ENCODE peak calls at places on chromosomes 5 and 9, in ten cellular contexts. One of them, this sample, is unnamed.

GRCh38 chr9:22050924-22051323 is 41.8 kb upstream of the CDKN2B start:
- DNase-seq in adrenal gland: no peak
- DNase-seq in amniotic epithelial cell: no peak
- DNase-seq in stimulated activated CD8-positive, alpha-beta memory T cell treated with anti-CD3 and anti-CD28 coated beads, Interleukin-7, amount 100 ng/mL, for 1 hour: no peak
- DNase-seq in skeletal muscle cell: no peak
- DNase-seq in substantia nigra: no peak
- DNase-seq in endothelial cell: no peak
- DNase-seq in lung microvascular endothelial cell: peak
- DNase-seq in osteocyte: no peak
- DNase-seq in adipocyte: no peak
- DNase-seq in this sample: no peak

GRCh38 chr5:135829681-135830383 is 4.6 kb upstream of the SLC25A48 start:
- DNase-seq in adrenal gland: peak
- DNase-seq in amniotic epithelial cell: peak
- DNase-seq in stimulated activated CD8-positive, alpha-beta memory T cell treated with anti-CD3 and anti-CD28 coated beads, Interleukin-7, amount 100 ng/mL, for 1 hour: no peak
- DNase-seq in skeletal muscle cell: no peak
- DNase-seq in substantia nigra: peak
- DNase-seq in endothelial cell: peak
- DNase-seq in lung microvascular endothelial cell: peak
- DNase-seq in osteocyte: peak
- DNase-seq in adipocyte: peak
- DNase-seq in this sample: peak

GRCh38 chr9:3359048-3359692 is 166.6 kb downstream of the RFX3 start:
- DNase-seq in adrenal gland: no peak
- DNase-seq in amniotic epithelial cell: no peak
- DNase-seq in stimulated activated CD8-positive, alpha-beta memory T cell treated with anti-CD3 and anti-CD28 coated beads, Interleukin-7, amount 100 ng/mL, for 1 hour: no peak
- DNase-seq in skeletal muscle cell: no peak
- DNase-seq in substantia nigra: no peak
- DNase-seq in endothelial cell: no peak
- DNase-seq in lung microvascular endothelial cell: no peak
- DNase-seq in osteocyte: no peak
- DNase-seq in adipocyte: no peak
- DNase-seq in this sample: no peak

GRCh38 chr9:125240649-125240999 is 519 bp downstream of the HSPA5 start:
- DNase-seq in adrenal gland: peak
- DNase-seq in amniotic epithelial cell: peak
- DNase-seq in stimulated activated CD8-positive, alpha-beta memory T cell treated with anti-CD3 and anti-CD28 coated beads, Interleukin-7, amount 100 ng/mL, for 1 hour: peak
- DNase-seq in skeletal muscle cell: no peak
- DNase-seq in substantia nigra: no peak
- DNase-seq in endothelial cell: peak
- DNase-seq in lung microvascular endothelial cell: no peak
- DNase-seq in osteocyte: no peak
- DNase-seq in adipocyte: peak
- DNase-seq in this sample: no peak

GRCh38 chr5:131783874-131784273 is 12.9 kb downstream of the FNIP1 start:
- DNase-seq in adrenal gland: no peak
- DNase-seq in amniotic epithelial cell: no peak
- DNase-seq in stimulated activated CD8-positive, alpha-beta memory T cell treated with anti-CD3 and anti-CD28 coated beads, Interleukin-7, amount 100 ng/mL, for 1 hour: no peak
- DNase-seq in skeletal muscle cell: no peak
- DNase-seq in substantia nigra: no peak
- DNase-seq in endothelial cell: no peak
- DNase-seq in lung microvascular endothelial cell: no peak
- DNase-seq in osteocyte: no peak
- DNase-seq in adipocyte: no peak
- DNase-seq in this sample: no peak

GRCh38 chr5:29811914-29812679 is 1381.4 kb upstream of the CDH6 start:
- DNase-seq in adrenal gland: no peak
- DNase-seq in amniotic epithelial cell: no peak
- DNase-seq in stimulated activated CD8-positive, alpha-beta memory T cell treated with anti-CD3 and anti-CD28 coated beads, Interleukin-7, amount 100 ng/mL, for 1 hour: no peak
- DNase-seq in skeletal muscle cell: no peak
- DNase-seq in substantia nigra: no peak
- DNase-seq in endothelial cell: no peak
- DNase-seq in lung microvascular endothelial cell: no peak
- DNase-seq in osteocyte: no peak
- DNase-seq in adipocyte: no peak
- DNase-seq in this sample: no peak

GRCh38 chr9:23769307-23769935 is 56.6 kb downstream of the ELAVL2 start:
- DNase-seq in adrenal gland: no peak
- DNase-seq in amniotic epithelial cell: no peak
- DNase-seq in stimulated activated CD8-positive, alpha-beta memory T cell treated with anti-CD3 and anti-CD28 coated beads, Interleukin-7, amount 100 ng/mL, for 1 hour: no peak
- DNase-seq in skeletal muscle cell: peak
- DNase-seq in substantia nigra: no peak
- DNase-seq in endothelial cell: no peak
- DNase-seq in lung microvascular endothelial cell: no peak
- DNase-seq in osteocyte: no peak
- DNase-seq in adipocyte: peak
- DNase-seq in this sample: no peak

GRCh38 chr5:137667341-137667740 is 68.5 kb downstream of the KLHL3 start:
- DNase-seq in adrenal gland: no peak
- DNase-seq in amniotic epithelial cell: no peak
- DNase-seq in stimulated activated CD8-positive, alpha-beta memory T cell treated with anti-CD3 and anti-CD28 coated beads, Interleukin-7, amount 100 ng/mL, for 1 hour: no peak
- DNase-seq in skeletal muscle cell: no peak
- DNase-seq in substantia nigra: no peak
- DNase-seq in endothelial cell: no peak
- DNase-seq in lung microvascular endothelial cell: no peak
- DNase-seq in osteocyte: no peak
- DNase-seq in adipocyte: no peak
- DNase-seq in this sample: no peak

GRCh38 chr9:74555015-74555414 is 57.9 kb downstream of the RORB start:
- DNase-seq in adrenal gland: peak
- DNase-seq in amniotic epithelial cell: no peak
- DNase-seq in stimulated activated CD8-positive, alpha-beta memory T cell treated with anti-CD3 and anti-CD28 coated beads, Interleukin-7, amount 100 ng/mL, for 1 hour: no peak
- DNase-seq in skeletal muscle cell: no peak
- DNase-seq in substantia nigra: peak
- DNase-seq in endothelial cell: no peak
- DNase-seq in lung microvascular endothelial cell: no peak
- DNase-seq in osteocyte: no peak
- DNase-seq in adipocyte: peak
- DNase-seq in this sample: peak

GRCh38 chr5:15238006-15238405 is 262.0 kb upstream of the FBXL7 start:
- DNase-seq in adrenal gland: no peak
- DNase-seq in amniotic epithelial cell: no peak
- DNase-seq in stimulated activated CD8-positive, alpha-beta memory T cell treated with anti-CD3 and anti-CD28 coated beads, Interleukin-7, amount 100 ng/mL, for 1 hour: no peak
- DNase-seq in skeletal muscle cell: no peak
- DNase-seq in substantia nigra: no peak
- DNase-seq in endothelial cell: no peak
- DNase-seq in lung microvascular endothelial cell: no peak
- DNase-seq in osteocyte: no peak
- DNase-seq in adipocyte: no peak
- DNase-seq in this sample: no peak

GRCh38 chr5:40223884-40224402 is 455.8 kb upstream of the PTGER4 start:
- DNase-seq in adrenal gland: no peak
- DNase-seq in amniotic epithelial cell: peak
- DNase-seq in stimulated activated CD8-positive, alpha-beta memory T cell treated with anti-CD3 and anti-CD28 coated beads, Interleukin-7, amount 100 ng/mL, for 1 hour: no peak
- DNase-seq in skeletal muscle cell: peak
- DNase-seq in substantia nigra: no peak
- DNase-seq in endothelial cell: no peak
- DNase-seq in lung microvascular endothelial cell: peak
- DNase-seq in osteocyte: no peak
- DNase-seq in adipocyte: peak
- DNase-seq in this sample: no peak

GRCh38 chr5:60842859-60843692 is 993 bp downstream of the ELOVL7 start:
- DNase-seq in adrenal gland: no peak
- DNase-seq in amniotic epithelial cell: no peak
- DNase-seq in stimulated activated CD8-positive, alpha-beta memory T cell treated with anti-CD3 and anti-CD28 coated beads, Interleukin-7, amount 100 ng/mL, for 1 hour: no peak
- DNase-seq in skeletal muscle cell: no peak
- DNase-seq in substantia nigra: no peak
- DNase-seq in endothelial cell: peak
- DNase-seq in lung microvascular endothelial cell: no peak
- DNase-seq in osteocyte: no peak
- DNase-seq in adipocyte: peak
- DNase-seq in this sample: peak

GRCh38 chr9:73348485-73348884 is 196.8 kb downstream of the ANXA1 start:
- DNase-seq in adrenal gland: no peak
- DNase-seq in amniotic epithelial cell: peak
- DNase-seq in stimulated activated CD8-positive, alpha-beta memory T cell treated with anti-CD3 and anti-CD28 coated beads, Interleukin-7, amount 100 ng/mL, for 1 hour: no peak
- DNase-seq in skeletal muscle cell: no peak
- DNase-seq in substantia nigra: no peak
- DNase-seq in endothelial cell: peak
- DNase-seq in lung microvascular endothelial cell: peak
- DNase-seq in osteocyte: no peak
- DNase-seq in adipocyte: no peak
- DNase-seq in this sample: no peak

GRCh38 chr5:53645581-53645980 is 85.1 kb downstream of the NDUFS4 start:
- DNase-seq in adrenal gland: no peak
- DNase-seq in amniotic epithelial cell: no peak
- DNase-seq in stimulated activated CD8-positive, alpha-beta memory T cell treated with anti-CD3 and anti-CD28 coated beads, Interleukin-7, amount 100 ng/mL, for 1 hour: no peak
- DNase-seq in skeletal muscle cell: no peak
- DNase-seq in substantia nigra: no peak
- DNase-seq in endothelial cell: no peak
- DNase-seq in lung microvascular endothelial cell: no peak
- DNase-seq in osteocyte: no peak
- DNase-seq in adipocyte: no peak
- DNase-seq in this sample: no peak

GRCh38 chr9:133103183-133103986 is 17.7 kb downstream of the RALGDS start:
- DNase-seq in adrenal gland: peak
- DNase-seq in amniotic epithelial cell: no peak
- DNase-seq in stimulated activated CD8-positive, alpha-beta memory T cell treated with anti-CD3 and anti-CD28 coated beads, Interleukin-7, amount 100 ng/mL, for 1 hour: no peak
- DNase-seq in skeletal muscle cell: no peak
- DNase-seq in substantia nigra: peak
- DNase-seq in endothelial cell: peak
- DNase-seq in lung microvascular endothelial cell: peak
- DNase-seq in osteocyte: no peak
- DNase-seq in adipocyte: peak
- DNase-seq in this sample: peak

GRCh38 chr9:134655101-134655500 is 13.5 kb downstream of the COL5A1 start:
- DNase-seq in adrenal gland: peak
- DNase-seq in amniotic epithelial cell: no peak
- DNase-seq in stimulated activated CD8-positive, alpha-beta memory T cell treated with anti-CD3 and anti-CD28 coated beads, Interleukin-7, amount 100 ng/mL, for 1 hour: no peak
- DNase-seq in skeletal muscle cell: no peak
- DNase-seq in substantia nigra: no peak
- DNase-seq in endothelial cell: no peak
- DNase-seq in lung microvascular endothelial cell: no peak
- DNase-seq in osteocyte: no peak
- DNase-seq in adipocyte: no peak
- DNase-seq in this sample: no peak

GRCh38 chr5:40716000-40716399 is 36.3 kb downstream of the PTGER4 start:
- DNase-seq in adrenal gland: no peak
- DNase-seq in amniotic epithelial cell: no peak
- DNase-seq in stimulated activated CD8-positive, alpha-beta memory T cell treated with anti-CD3 and anti-CD28 coated beads, Interleukin-7, amount 100 ng/mL, for 1 hour: no peak
- DNase-seq in skeletal muscle cell: no peak
- DNase-seq in substantia nigra: no peak
- DNase-seq in endothelial cell: no peak
- DNase-seq in lung microvascular endothelial cell: peak
- DNase-seq in osteocyte: no peak
- DNase-seq in adipocyte: no peak
- DNase-seq in this sample: no peak

GRCh38 chr5:9786378-9787360 is 156.5 kb upstream of the TAS2R1 start:
- DNase-seq in adrenal gland: no peak
- DNase-seq in amniotic epithelial cell: no peak
- DNase-seq in stimulated activated CD8-positive, alpha-beta memory T cell treated with anti-CD3 and anti-CD28 coated beads, Interleukin-7, amount 100 ng/mL, for 1 hour: no peak
- DNase-seq in skeletal muscle cell: no peak
- DNase-seq in substantia nigra: no peak
- DNase-seq in endothelial cell: no peak
- DNase-seq in lung microvascular endothelial cell: no peak
- DNase-seq in osteocyte: no peak
- DNase-seq in adipocyte: no peak
- DNase-seq in this sample: no peak

GRCh38 chr5:127313847-127314473 is 23.4 kb downstream of the MEGF10 start:
- DNase-seq in adrenal gland: peak
- DNase-seq in amniotic epithelial cell: peak
- DNase-seq in stimulated activated CD8-positive, alpha-beta memory T cell treated with anti-CD3 and anti-CD28 coated beads, Interleukin-7, amount 100 ng/mL, for 1 hour: peak
- DNase-seq in skeletal muscle cell: no peak
- DNase-seq in substantia nigra: peak
- DNase-seq in endothelial cell: peak
- DNase-seq in lung microvascular endothelial cell: peak
- DNase-seq in osteocyte: no peak
- DNase-seq in adipocyte: no peak
- DNase-seq in this sample: no peak

GRCh38 chr5:127858116-127858784 is 155.1 kb downstream of the CCDC192 start:
- DNase-seq in adrenal gland: no peak
- DNase-seq in amniotic epithelial cell: peak
- DNase-seq in stimulated activated CD8-positive, alpha-beta memory T cell treated with anti-CD3 and anti-CD28 coated beads, Interleukin-7, amount 100 ng/mL, for 1 hour: no peak
- DNase-seq in skeletal muscle cell: no peak
- DNase-seq in substantia nigra: no peak
- DNase-seq in endothelial cell: no peak
- DNase-seq in lung microvascular endothelial cell: no peak
- DNase-seq in osteocyte: no peak
- DNase-seq in adipocyte: no peak
- DNase-seq in this sample: no peak

GRCh38 chr9:130040901-130041647 is 1.9 kb downstream of the FNBP1 start:
- DNase-seq in adrenal gland: no peak
- DNase-seq in amniotic epithelial cell: no peak
- DNase-seq in stimulated activated CD8-positive, alpha-beta memory T cell treated with anti-CD3 and anti-CD28 coated beads, Interleukin-7, amount 100 ng/mL, for 1 hour: no peak
- DNase-seq in skeletal muscle cell: no peak
- DNase-seq in substantia nigra: no peak
- DNase-seq in endothelial cell: no peak
- DNase-seq in lung microvascular endothelial cell: no peak
- DNase-seq in osteocyte: no peak
- DNase-seq in adipocyte: no peak
- DNase-seq in this sample: no peak

GRCh38 chr5:164345173-164345572 is 839.8 kb downstream of the MAT2B start:
- DNase-seq in adrenal gland: no peak
- DNase-seq in amniotic epithelial cell: peak
- DNase-seq in stimulated activated CD8-positive, alpha-beta memory T cell treated with anti-CD3 and anti-CD28 coated beads, Interleukin-7, amount 100 ng/mL, for 1 hour: no peak
- DNase-seq in skeletal muscle cell: peak
- DNase-seq in substantia nigra: no peak
- DNase-seq in endothelial cell: no peak
- DNase-seq in lung microvascular endothelial cell: peak
- DNase-seq in osteocyte: no peak
- DNase-seq in adipocyte: peak
- DNase-seq in this sample: no peak

GRCh38 chr9:84669293-84670105 is at the start of gene NTRK2:
- DNase-seq in adrenal gland: no peak
- DNase-seq in amniotic epithelial cell: peak
- DNase-seq in stimulated activated CD8-positive, alpha-beta memory T cell treated with anti-CD3 and anti-CD28 coated beads, Interleukin-7, amount 100 ng/mL, for 1 hour: no peak
- DNase-seq in skeletal muscle cell: no peak
- DNase-seq in substantia nigra: peak
- DNase-seq in endothelial cell: peak
- DNase-seq in lung microvascular endothelial cell: peak
- DNase-seq in osteocyte: no peak
- DNase-seq in adipocyte: peak
- DNase-seq in this sample: peak

GRCh38 chr9:134340475-134341186 is 14.4 kb downstream of the RXRA start:
- DNase-seq in adrenal gland: peak
- DNase-seq in amniotic epithelial cell: no peak
- DNase-seq in stimulated activated CD8-positive, alpha-beta memory T cell treated with anti-CD3 and anti-CD28 coated beads, Interleukin-7, amount 100 ng/mL, for 1 hour: no peak
- DNase-seq in skeletal muscle cell: no peak
- DNase-seq in substantia nigra: peak
- DNase-seq in endothelial cell: peak
- DNase-seq in lung microvascular endothelial cell: peak
- DNase-seq in osteocyte: no peak
- DNase-seq in adipocyte: no peak
- DNase-seq in this sample: no peak

GRCh38 chr9:16136961-16137360 is 584.1 kb downstream of the CCDC171 start:
- DNase-seq in adrenal gland: no peak
- DNase-seq in amniotic epithelial cell: peak
- DNase-seq in stimulated activated CD8-positive, alpha-beta memory T cell treated with anti-CD3 and anti-CD28 coated beads, Interleukin-7, amount 100 ng/mL, for 1 hour: no peak
- DNase-seq in skeletal muscle cell: peak
- DNase-seq in substantia nigra: no peak
- DNase-seq in endothelial cell: no peak
- DNase-seq in lung microvascular endothelial cell: no peak
- DNase-seq in osteocyte: no peak
- DNase-seq in adipocyte: peak
- DNase-seq in this sample: no peak

GRCh38 chr5:32076699-32077695 is 97.1 kb downstream of the GOLPH3 start:
- DNase-seq in adrenal gland: no peak
- DNase-seq in amniotic epithelial cell: peak
- DNase-seq in stimulated activated CD8-positive, alpha-beta memory T cell treated with anti-CD3 and anti-CD28 coated beads, Interleukin-7, amount 100 ng/mL, for 1 hour: no peak
- DNase-seq in skeletal muscle cell: peak
- DNase-seq in substantia nigra: no peak
- DNase-seq in endothelial cell: peak
- DNase-seq in lung microvascular endothelial cell: peak
- DNase-seq in osteocyte: no peak
- DNase-seq in adipocyte: peak
- DNase-seq in this sample: no peak

GRCh38 chr9:101126556-101126955 is 98.0 kb downstream of the PLPPR1 start:
- DNase-seq in adrenal gland: no peak
- DNase-seq in amniotic epithelial cell: no peak
- DNase-seq in stimulated activated CD8-positive, alpha-beta memory T cell treated with anti-CD3 and anti-CD28 coated beads, Interleukin-7, amount 100 ng/mL, for 1 hour: no peak
- DNase-seq in skeletal muscle cell: no peak
- DNase-seq in substantia nigra: no peak
- DNase-seq in endothelial cell: no peak
- DNase-seq in lung microvascular endothelial cell: no peak
- DNase-seq in osteocyte: no peak
- DNase-seq in adipocyte: no peak
- DNase-seq in this sample: no peak

GRCh38 chr9:69391487-69391886 is 66.5 kb downstream of the ENTREP1 start:
- DNase-seq in adrenal gland: no peak
- DNase-seq in amniotic epithelial cell: no peak
- DNase-seq in stimulated activated CD8-positive, alpha-beta memory T cell treated with anti-CD3 and anti-CD28 coated beads, Interleukin-7, amount 100 ng/mL, for 1 hour: no peak
- DNase-seq in skeletal muscle cell: no peak
- DNase-seq in substantia nigra: no peak
- DNase-seq in endothelial cell: no peak
- DNase-seq in lung microvascular endothelial cell: no peak
- DNase-seq in osteocyte: no peak
- DNase-seq in adipocyte: no peak
- DNase-seq in this sample: no peak

This sample was measured in anterior cingulate cortex.